ENCODE peak calls at places on chromosomes 16 and 17, in four cellular contexts. V, S, B and F are unnamed samples.

GRCh38 chr17:68424861-68425260 is 32.4 kb downstream of the WIPI1 start:
- DNase-seq in V (no peak), S (no peak), B (no peak), F (no peak)

GRCh38 chr17:47253541-47254402 is at the start of gene ITGB3:
- DNase-seq in V (no peak), S (peak; percentile 89), B (peak; percentile 37), F (peak; percentile 83)

GRCh38 chr16:67965668-67966548 is 2.5 kb downstream of the SLC12A4 start:
- DNase-seq in V (no peak), S (no peak), B (peak; percentile 39), F (no peak)

GRCh38 chr17:78271419-78272160 is 40.2 kb downstream of the TMEM235 start:
- DNase-seq in V (no peak), S (peak; percentile 70), B (no peak), F (no peak)

GRCh38 chr17:75353176-75353575 is 52.3 kb downstream of the GRB2 start:
- DNase-seq in V (no peak), S (no peak), B (no peak), F (no peak)

GRCh38 chr16:64297863-64298579 is 823.8 kb downstream of the CDH11 start:
- DNase-seq in V (no peak), S (no peak), B (no peak), F (no peak)

GRCh38 chr16:12089492-12090161 is 113.1 kb downstream of the SNX29 start:
- DNase-seq in V (no peak), S (peak; percentile 45), B (peak; percentile 48), F (no peak)

GRCh38 chr17:6713918-6714271 is 726 bp upstream of the SLC13A5 start:
- DNase-seq in V (no peak), S (no peak), B (no peak), F (no peak)

GRCh38 chr17:80710716-80711115 is 166.1 kb downstream of the RPTOR start:
- DNase-seq in V (no peak), S (no peak), B (no peak), F (no peak)

GRCh38 chr17:48596735-48597491 is 3.3 kb upstream of the HOXB5 start:
- DNase-seq in V (no peak), S (no peak), B (no peak), F (no peak)

GRCh38 chr16:54326266-54326662 is 39.7 kb upstream of the IRX3 start:
- DNase-seq in V (no peak), S (no peak), B (no peak), F (no peak)

GRCh38 chr16:5298202-5298601 is 200.6 kb upstream of the EEF2KMT start:
- DNase-seq in V (no peak), S (no peak), B (no peak), F (no peak)

DNA sequence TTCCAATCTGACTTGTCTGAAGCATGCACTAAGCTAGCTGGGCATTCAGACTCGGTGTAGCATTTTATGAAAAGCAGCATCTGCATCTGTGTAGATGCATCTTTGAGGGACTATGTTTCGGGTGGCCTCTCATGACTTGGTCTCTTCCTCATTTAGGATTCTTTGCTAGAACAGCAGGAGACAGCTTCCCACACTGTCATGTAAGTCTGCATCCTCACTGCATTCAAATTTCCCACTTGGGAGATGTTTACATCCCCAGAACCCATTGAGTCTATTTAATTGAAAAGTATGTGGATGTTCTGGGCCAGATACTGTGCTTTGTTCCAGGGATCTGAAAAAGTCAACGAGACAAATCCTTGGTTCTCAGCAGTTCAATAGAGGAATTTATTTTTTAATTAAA is 198.6 kb upstream of the EEF2KMT start:
- DNase-seq in V (no peak), S (no peak), B (no peak), F (no peak)
- TF ChIP-seq TARDBP in V (no peak), S (no peak), B (no peak), F (no peak)

DNA sequence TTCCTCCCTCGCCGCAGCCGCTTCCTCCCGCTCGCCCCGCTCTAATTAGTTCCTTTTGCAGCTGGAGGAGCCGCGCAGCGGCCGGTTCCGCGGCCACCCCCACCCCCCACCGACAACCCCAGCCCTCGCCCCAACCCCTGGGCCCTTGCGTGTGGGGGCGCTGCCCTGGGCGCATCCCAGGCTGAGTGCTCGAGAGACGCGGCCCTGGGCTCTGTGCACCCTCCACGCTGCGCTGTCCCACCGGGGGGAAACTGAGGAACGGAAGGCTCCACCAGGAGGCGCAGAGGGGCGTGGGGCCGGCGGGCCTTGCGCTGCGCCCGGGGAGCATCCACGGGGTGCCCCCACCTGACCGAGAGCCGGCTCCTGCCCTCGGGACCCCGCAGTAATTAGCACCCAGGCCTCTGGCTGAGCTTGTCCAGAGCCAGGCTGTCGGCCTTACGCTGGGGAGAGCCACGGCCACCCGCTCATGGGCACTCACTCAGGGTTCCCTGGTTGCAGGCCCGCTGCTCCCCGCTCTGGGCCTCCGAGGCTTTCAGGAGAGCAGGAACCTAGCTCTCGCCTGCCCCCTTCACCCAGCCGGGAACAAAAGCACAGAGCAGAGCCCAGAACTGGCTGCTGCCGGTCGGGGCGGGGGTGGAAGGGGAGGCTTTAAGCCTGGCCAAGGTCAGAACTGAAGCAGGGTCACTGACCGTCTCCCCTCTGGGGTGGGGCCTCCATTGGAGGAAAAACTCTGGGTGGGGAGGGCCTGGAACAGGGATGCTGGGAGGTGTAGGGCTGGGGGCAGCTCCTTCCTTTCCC is 12.1 kb downstream of the GLIS2 start:
- DNase-seq in V (no peak), S (no peak), B (peak; percentile 86), F (no peak)
- TF ChIP-seq TARDBP in V (no peak), S (no peak), B (peak; percentile 86), F (no peak)

GRCh38 chr16:51877686-51878085 is 669.3 kb downstream of the TOX3 start:
- DNase-seq in V (no peak), S (no peak), B (no peak), F (no peak)
- TF ChIP-seq TARDBP in V (no peak), S (no peak), B (no peak), F (no peak)

GRCh38 chr16:56636616-56637413 is 1.7 kb upstream of the MT1A start:
- DNase-seq in V (no peak), S (no peak), B (no peak), F (no peak)

GRCh38 chr16:56635441-56635967 is 3.0 kb upstream of the MT1A start:
- DNase-seq in V (no peak), S (no peak), B (no peak), F (no peak)

GRCh38 chr16:56640076-56640475 is 1.6 kb downstream of the MT1A start:
- DNase-seq in V (no peak), S (no peak), B (no peak), F (no peak)

GRCh38 chr16:56639045-56639444 is 579 bp downstream of the MT1A start:
- DNase-seq in V (no peak), S (no peak), B (no peak), F (no peak)

GRCh38 chr16:56637814-56638750 is at the start of gene MT1A:
- DNase-seq in V (no peak), S (peak; percentile 64), B (peak; percentile 29), F (no peak)
- TF ChIP-seq TARDBP in V (no peak), S (no peak), B (peak; percentile 30), F (no peak)

GRCh38 chr16:88925540-88925887 is 51.5 kb downstream of the CBFA2T3 start:
- DNase-seq in V (no peak), S (no peak), B (no peak), F (no peak)

GRCh38 chr16:88928405-88929375 is 48.3 kb downstream of the CBFA2T3 start:
- DNase-seq in V (no peak), S (no peak), B (peak; percentile 68), F (no peak)

GRCh38 chr16:88926374-88926990 is 50.5 kb downstream of the CBFA2T3 start:
- DNase-seq in V (no peak), S (no peak), B (peak; percentile 28), F (no peak)

GRCh38 chr16:88927010-88927409 is 50.0 kb downstream of the CBFA2T3 start:
- DNase-seq in V (no peak), S (no peak), B (peak; percentile 61), F (no peak)

GRCh38 chr16:88927661-88928060 is 49.3 kb downstream of the CBFA2T3 start:
- DNase-seq in V (no peak), S (no peak), B (no peak), F (no peak)
- TF ChIP-seq TARDBP in V (no peak), S (no peak), B (no peak), F (no peak)

DNA sequence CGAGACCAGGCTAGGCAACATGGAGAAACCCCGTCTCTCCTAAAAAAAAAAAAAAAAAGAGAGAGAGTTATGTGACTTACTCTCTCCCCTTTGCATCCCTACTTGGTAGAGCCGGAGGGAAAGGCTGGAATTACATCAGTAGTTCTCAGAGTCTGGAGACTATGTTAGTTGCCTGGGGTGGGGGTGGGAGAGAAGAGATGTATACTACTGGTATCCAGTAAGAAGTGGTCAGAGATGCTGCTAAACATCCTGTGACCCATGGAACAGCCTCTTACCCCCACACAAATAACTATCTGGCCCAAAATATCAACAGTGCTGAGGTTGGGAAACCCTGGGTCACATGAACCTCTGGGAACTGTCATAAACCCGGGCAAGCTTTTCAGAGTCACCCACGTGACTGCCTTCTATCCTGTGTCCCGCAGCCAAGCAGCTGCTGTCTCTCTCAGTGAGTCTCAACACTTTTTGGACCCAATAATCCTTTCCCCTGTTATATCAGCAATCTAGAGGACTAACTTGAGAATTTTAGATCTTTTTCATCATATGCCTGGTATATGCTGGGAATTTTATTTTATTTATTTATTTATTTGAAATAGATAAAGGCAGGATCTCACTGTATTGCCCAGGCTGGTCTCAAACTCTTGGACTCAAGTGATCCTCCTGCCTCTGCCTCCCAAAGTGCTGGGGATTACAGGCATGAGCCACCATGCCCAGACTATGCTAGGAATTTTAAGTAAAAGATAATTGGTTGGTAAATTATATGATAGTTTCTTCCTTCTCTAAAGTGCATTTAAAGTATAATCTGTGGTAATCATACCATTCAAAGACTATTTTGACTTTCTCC is 8.7 kb downstream of the EIF1 start:
- DNase-seq in V (no peak), S (no peak), B (no peak), F (peak; percentile 60)
- TF ChIP-seq TARDBP in V (no peak), S (no peak), B (no peak), F (no peak)